ENCODE peak calls at places on chromosome 22, in seven cellular contexts. One of them, this sample, is unnamed.

GRCh38 chr22:24826710-24827285 is 20.8 kb downstream of the SGSM1 start:
- DNase-seq in NCI-H1417: no peak
- DNase-seq in CD8-positive, alpha-beta T cell: no peak
- DNase-seq in NCI-H1694: no peak
- DNase-seq in mammary epithelial cell: no peak
- DNase-seq in right lobe of liver: no peak
- DNase-seq in tibial nerve: no peak
- DNase-seq in this sample: no peak

GRCh38 chr22:42357634-42358296 is 74.4 kb downstream of the NFAM1 start:
- DNase-seq in NCI-H1417: no peak
- DNase-seq in CD8-positive, alpha-beta T cell: no peak
- DNase-seq in NCI-H1694: no peak
- DNase-seq in mammary epithelial cell: peak
- DNase-seq in right lobe of liver: peak
- DNase-seq in tibial nerve: no peak
- DNase-seq in this sample: no peak

GRCh38 chr22:39932918-39933649 is 27.1 kb upstream of the TMA7B start:
- DNase-seq in NCI-H1417: peak
- DNase-seq in CD8-positive, alpha-beta T cell: peak
- DNase-seq in NCI-H1694: no peak
- DNase-seq in mammary epithelial cell: no peak
- DNase-seq in right lobe of liver: peak
- DNase-seq in tibial nerve: no peak
- DNase-seq in this sample: no peak

GRCh38 chr22:37225481-37225880 is 13.2 kb upstream of the SSTR3 start:
- DNase-seq in NCI-H1417: no peak
- DNase-seq in CD8-positive, alpha-beta T cell: no peak
- DNase-seq in NCI-H1694: peak
- DNase-seq in mammary epithelial cell: no peak
- DNase-seq in right lobe of liver: no peak
- DNase-seq in tibial nerve: no peak
- DNase-seq in this sample: no peak

GRCh38 chr22:45475063-45475747 is 27.5 kb upstream of the FBLN1 start:
- DNase-seq in NCI-H1417: no peak
- DNase-seq in CD8-positive, alpha-beta T cell: no peak
- DNase-seq in NCI-H1694: no peak
- DNase-seq in mammary epithelial cell: no peak
- DNase-seq in right lobe of liver: no peak
- DNase-seq in tibial nerve: no peak
- DNase-seq in this sample: no peak

GRCh38 chr22:46660604-46661201 is 40.5 kb downstream of the GRAMD4 start:
- DNase-seq in NCI-H1417: peak
- DNase-seq in CD8-positive, alpha-beta T cell: no peak
- DNase-seq in NCI-H1694: peak
- DNase-seq in mammary epithelial cell: peak
- DNase-seq in right lobe of liver: no peak
- DNase-seq in tibial nerve: no peak
- DNase-seq in this sample: peak

GRCh38 chr22:35792501-35792900 is 74.8 kb downstream of the APOL5 start:
- DNase-seq in NCI-H1417: no peak
- DNase-seq in CD8-positive, alpha-beta T cell: no peak
- DNase-seq in NCI-H1694: no peak
- DNase-seq in mammary epithelial cell: no peak
- DNase-seq in right lobe of liver: no peak
- DNase-seq in tibial nerve: no peak
- DNase-seq in this sample: no peak

GRCh38 chr22:27624705-27625104 is 176.9 kb downstream of the MN1 start:
- DNase-seq in NCI-H1417: no peak
- DNase-seq in CD8-positive, alpha-beta T cell: no peak
- DNase-seq in NCI-H1694: no peak
- DNase-seq in mammary epithelial cell: no peak
- DNase-seq in right lobe of liver: no peak
- DNase-seq in tibial nerve: no peak
- DNase-seq in this sample: no peak

GRCh38 chr22:39658367-39658766 is 87.8 kb downstream of the CACNA1I start:
- DNase-seq in NCI-H1417: no peak
- DNase-seq in CD8-positive, alpha-beta T cell: peak
- DNase-seq in NCI-H1694: no peak
- DNase-seq in mammary epithelial cell: no peak
- DNase-seq in right lobe of liver: no peak
- DNase-seq in tibial nerve: no peak
- DNase-seq in this sample: no peak

GRCh38 chr22:24230911-24231656 is 13.8 kb downstream of the GGT5 start:
- DNase-seq in NCI-H1417: no peak
- DNase-seq in CD8-positive, alpha-beta T cell: peak
- DNase-seq in NCI-H1694: peak
- DNase-seq in mammary epithelial cell: no peak
- DNase-seq in right lobe of liver: peak
- DNase-seq in tibial nerve: no peak
- DNase-seq in this sample: no peak

GRCh38 chr22:29695129-29695926 is 24.5 kb upstream of the CABP7 start:
- DNase-seq in NCI-H1417: no peak
- DNase-seq in CD8-positive, alpha-beta T cell: no peak
- DNase-seq in NCI-H1694: peak
- DNase-seq in mammary epithelial cell: no peak
- DNase-seq in right lobe of liver: no peak
- DNase-seq in tibial nerve: no peak
- DNase-seq in this sample: peak

GRCh38 chr22:43042101-43042780 is 27.3 kb upstream of the PACSIN2 start:
- DNase-seq in NCI-H1417: peak
- DNase-seq in CD8-positive, alpha-beta T cell: no peak
- DNase-seq in NCI-H1694: peak
- DNase-seq in mammary epithelial cell: peak
- DNase-seq in right lobe of liver: no peak
- DNase-seq in tibial nerve: no peak
- DNase-seq in this sample: no peak

GRCh38 chr22:17366830-17367229 is 2.4 kb upstream of the CECR2 start:
- DNase-seq in NCI-H1417: no peak
- DNase-seq in CD8-positive, alpha-beta T cell: no peak
- DNase-seq in NCI-H1694: no peak
- DNase-seq in mammary epithelial cell: no peak
- DNase-seq in right lobe of liver: no peak
- DNase-seq in tibial nerve: no peak
- DNase-seq in this sample: no peak

GRCh38 chr22:46638601-46639431 is 18.6 kb downstream of the GRAMD4 start:
- DNase-seq in NCI-H1417: peak
- DNase-seq in CD8-positive, alpha-beta T cell: no peak
- DNase-seq in NCI-H1694: no peak
- DNase-seq in mammary epithelial cell: no peak
- DNase-seq in right lobe of liver: peak
- DNase-seq in tibial nerve: no peak
- DNase-seq in this sample: no peak

GRCh38 chr22:38452373-38453064 is 2.5 kb downstream of the KCNJ4 start:
- DNase-seq in NCI-H1417: no peak
- DNase-seq in CD8-positive, alpha-beta T cell: no peak
- DNase-seq in NCI-H1694: peak
- DNase-seq in mammary epithelial cell: no peak
- DNase-seq in right lobe of liver: no peak
- DNase-seq in tibial nerve: no peak
- DNase-seq in this sample: no peak

GRCh38 chr22:28574159-28574788 is 105.4 kb downstream of the TTC28 start:
- DNase-seq in NCI-H1417: no peak
- DNase-seq in CD8-positive, alpha-beta T cell: no peak
- DNase-seq in NCI-H1694: no peak
- DNase-seq in mammary epithelial cell: no peak
- DNase-seq in right lobe of liver: no peak
- DNase-seq in tibial nerve: no peak
- DNase-seq in this sample: no peak

GRCh38 chr22:29156507-29156906 is 49.2 kb upstream of the EMID1 start:
- DNase-seq in NCI-H1417: no peak
- DNase-seq in CD8-positive, alpha-beta T cell: no peak
- DNase-seq in NCI-H1694: no peak
- DNase-seq in mammary epithelial cell: no peak
- DNase-seq in right lobe of liver: no peak
- DNase-seq in tibial nerve: no peak
- DNase-seq in this sample: no peak

GRCh38 chr22:38111941-38112355 is 1.5 kb upstream of the BAIAP2L2 start:
- DNase-seq in NCI-H1417: no peak
- DNase-seq in CD8-positive, alpha-beta T cell: no peak
- DNase-seq in NCI-H1694: no peak
- DNase-seq in mammary epithelial cell: no peak
- DNase-seq in right lobe of liver: peak
- DNase-seq in tibial nerve: no peak
- DNase-seq in this sample: no peak

GRCh38 chr22:37282385-37282677 is at the start of gene CYTH4:
- DNase-seq in NCI-H1417: no peak
- DNase-seq in CD8-positive, alpha-beta T cell: peak
- DNase-seq in NCI-H1694: no peak
- DNase-seq in mammary epithelial cell: peak
- DNase-seq in right lobe of liver: peak
- DNase-seq in tibial nerve: no peak
- DNase-seq in this sample: no peak

GRCh38 chr22:24433868-24434471 is 6.6 kb downstream of the ADORA2A start:
- DNase-seq in NCI-H1417: no peak
- DNase-seq in CD8-positive, alpha-beta T cell: no peak
- DNase-seq in NCI-H1694: no peak
- DNase-seq in mammary epithelial cell: peak
- DNase-seq in right lobe of liver: peak
- DNase-seq in tibial nerve: peak
- DNase-seq in this sample: no peak

GRCh38 chr22:20807315-20807752 is 33.4 kb downstream of the SERPIND1 start:
- DNase-seq in NCI-H1417: no peak
- DNase-seq in CD8-positive, alpha-beta T cell: no peak
- DNase-seq in NCI-H1694: no peak
- DNase-seq in mammary epithelial cell: peak
- DNase-seq in right lobe of liver: no peak
- DNase-seq in tibial nerve: no peak
- DNase-seq in this sample: no peak

GRCh38 chr22:46736705-46737104 is 1.3 kb downstream of the CERK start:
- DNase-seq in NCI-H1417: no peak
- DNase-seq in CD8-positive, alpha-beta T cell: no peak
- DNase-seq in NCI-H1694: no peak
- DNase-seq in mammary epithelial cell: no peak
- DNase-seq in right lobe of liver: no peak
- DNase-seq in tibial nerve: no peak
- DNase-seq in this sample: no peak

GRCh38 chr22:27990451-27990840 is 71.4 kb upstream of the PITPNB start:
- DNase-seq in NCI-H1417: no peak
- DNase-seq in CD8-positive, alpha-beta T cell: no peak
- DNase-seq in NCI-H1694: no peak
- DNase-seq in mammary epithelial cell: no peak
- DNase-seq in right lobe of liver: peak
- DNase-seq in tibial nerve: no peak
- DNase-seq in this sample: no peak

GRCh38 chr22:22867996-22868715 is 19.5 kb upstream of the IGLL5 start:
- DNase-seq in NCI-H1417: no peak
- DNase-seq in CD8-positive, alpha-beta T cell: no peak
- DNase-seq in NCI-H1694: no peak
- DNase-seq in mammary epithelial cell: no peak
- DNase-seq in right lobe of liver: no peak
- DNase-seq in tibial nerve: no peak
- DNase-seq in this sample: no peak

GRCh38 chr22:38088723-38089473 is 4.9 kb upstream of the SLC16A8 start:
- DNase-seq in NCI-H1417: no peak
- DNase-seq in CD8-positive, alpha-beta T cell: no peak
- DNase-seq in NCI-H1694: no peak
- DNase-seq in mammary epithelial cell: peak
- DNase-seq in right lobe of liver: no peak
- DNase-seq in tibial nerve: no peak
- DNase-seq in this sample: no peak

GRCh38 chr22:48683640-48684039 is 1144.0 kb downstream of the BRD1 start:
- DNase-seq in NCI-H1417: no peak
- DNase-seq in CD8-positive, alpha-beta T cell: no peak
- DNase-seq in NCI-H1694: no peak
- DNase-seq in mammary epithelial cell: no peak
- DNase-seq in right lobe of liver: no peak
- DNase-seq in tibial nerve: no peak
- DNase-seq in this sample: no peak